ENCODE peak calls at places on chromosomes 7 and 10, in five cellular contexts. O is H1, R is transverse colon, S is sigmoid colon, V is A549. Z is an unnamed sample.

GRCh38 chr7:15602236-15602635 is 40.4 kb upstream of the AGMO start:
- DNase-seq in O (no peak), R (no peak), S (no peak), V (no peak), Z (no peak)

GRCh38 chr10:108982141-108982540 is 941.2 kb downstream of the XPNPEP1 start:
- DNase-seq in O (no peak), R (no peak), S (no peak), V (no peak), Z (no peak)

GRCh38 chr7:140391634-140392033 is 6.7 kb downstream of the SLC37A3 start:
- DNase-seq in O (no peak), R (no peak), S (no peak), V (no peak), Z (no peak)

GRCh38 chr7:100475549-100475948 is 3.5 kb downstream of the TSC22D4 start:
- DNase-seq in O (no peak), R (no peak), S (no peak), V (no peak), Z (peak; percentile 47)

GRCh38 chr10:63523015-63523414 is 1.8 kb downstream of the REEP3 start:
- DNase-seq in O (no peak), R (no peak), S (no peak), V (no peak), Z (no peak)

GRCh38 chr10:48495282-48496045 is 109.4 kb downstream of the ARHGAP22 start:
- DNase-seq in O (no peak), R (no peak), S (no peak), V (no peak), Z (no peak)

GRCh38 chr7:6367701-6368211 is 80.0 kb downstream of the DAGLB start:
- DNase-seq in O (no peak), R (no peak), S (no peak), V (no peak), Z (no peak)

GRCh38 chr10:80506836-80507483 is 30.7 kb upstream of the SH2D4B start:
- DNase-seq in O (no peak), R (no peak), S (peak; percentile 55), V (no peak), Z (no peak)

GRCh38 chr7:44755698-44756627 is 7.3 kb downstream of the ZMIZ2 start:
- DNase-seq in O (no peak), R (no peak), S (peak; percentile 60), V (no peak), Z (no peak)

GRCh38 chr10:122618461-122619165 is 58.1 kb downstream of the DMBT1 start:
- DNase-seq in O (no peak), R (no peak), S (peak; percentile 28), V (no peak), Z (no peak)

GRCh38 chr10:44459677-44460076 is 74.8 kb upstream of the CXCL12 start:
- DNase-seq in O (no peak), R (no peak), S (no peak), V (no peak), Z (no peak)

GRCh38 chr10:6187278-6187677 is 15.5 kb upstream of the PFKFB3 start:
- DNase-seq in O (no peak), R (no peak), S (no peak), V (no peak), Z (no peak)

GRCh38 chr10:61119573-61119972 is 175.6 kb upstream of the RHOBTB1 start:
- DNase-seq in O (no peak), R (no peak), S (no peak), V (no peak), Z (no peak)

GRCh38 chr10:81847675-81848074 is 27.3 kb upstream of the NRG3 start:
- DNase-seq in O (no peak), R (no peak), S (no peak), V (no peak), Z (no peak)

GRCh38 chr10:121154846-121155245 is 303.7 kb downstream of the WDR11 start:
- DNase-seq in O (no peak), R (peak; percentile 15), S (no peak), V (no peak), Z (peak; percentile 29)

GRCh38 chr7:100093925-100094486 is 5.2 kb downstream of the COPS6 start:
- DNase-seq in O (no peak), R (no peak), S (no peak), V (no peak), Z (no peak)

GRCh38 chr10:4725917-4726606 is 99.9 kb upstream of the AKR1E2 start:
- DNase-seq in O (no peak), R (no peak), S (no peak), V (peak; percentile 26), Z (no peak)

GRCh38 chr7:491292-491957 is 28.2 kb downstream of the PDGFA start:
- DNase-seq in O (no peak), R (no peak), S (peak; percentile 36), V (no peak), Z (no peak)

DNA sequence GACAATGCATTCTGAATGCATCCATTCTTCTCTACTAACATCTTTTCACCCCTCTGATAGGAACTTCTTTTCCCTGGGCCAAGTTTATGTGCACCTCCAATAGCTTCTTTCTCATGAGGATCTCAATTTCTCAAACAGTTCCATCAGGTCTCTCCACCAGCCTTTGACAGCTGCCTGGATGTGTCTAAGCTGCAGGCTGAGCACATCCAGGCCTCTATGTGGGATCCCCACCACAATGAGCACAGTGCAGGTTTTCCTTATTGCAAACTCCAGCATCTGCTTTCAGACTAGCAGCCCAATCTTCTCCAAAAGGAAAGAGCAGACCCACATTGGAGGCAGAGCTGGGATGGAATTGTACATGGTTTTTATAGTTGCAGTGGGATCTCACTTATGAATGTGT is 145.3 kb upstream of the TBX20 start:
- DNase-seq in O (no peak), R (no peak), S (no peak), V (no peak), Z (no peak)
- H3K27ac ChIP-seq in O (no peak overlapping the region), R (no peak overlapping the region), S (no peak overlapping the region), V (no peak overlapping the region), Z (no peak overlapping the region)

GRCh38 chr10:112938808-112939482 is 11.1 kb upstream of the TCF7L2 start:
- DNase-seq in O (no peak), R (no peak), S (no peak), V (no peak), Z (no peak)
- TF ChIP-seq EP300 in O (no peak), R (no peak), S (no peak), V (no peak), Z (no peak)

DNA sequence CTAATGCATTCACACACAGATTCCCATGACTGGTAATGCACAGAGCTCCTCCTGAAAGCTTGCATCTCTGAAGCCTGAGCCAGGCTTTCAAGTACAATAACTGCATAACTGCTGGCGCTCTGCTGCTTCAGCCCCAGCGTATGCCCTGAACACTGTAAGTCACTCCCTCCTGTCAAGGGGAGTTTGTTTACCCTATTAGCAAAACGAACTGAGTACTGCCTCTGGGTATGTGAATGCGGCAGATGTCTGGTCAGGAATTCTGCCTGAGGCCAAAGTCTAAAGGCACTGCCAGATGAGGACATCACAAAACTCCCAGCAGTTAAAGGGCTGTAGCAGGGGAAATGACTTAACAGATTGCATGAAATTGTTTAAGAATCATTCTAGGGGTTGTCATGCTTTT is 97.7 kb downstream of the NRCAM start:
- DNase-seq in O (peak; percentile 46), R (no peak), S (no peak), V (peak; percentile 29), Z (no peak)
- TF ChIP-seq POLR2A in O (no peak), R (no peak), S (no peak), V (no peak), Z (no peak)

GRCh38 chr10:116970050-116970449 is 34.9 kb downstream of the SHTN1 start:
- DNase-seq in O (no peak), R (no peak), S (no peak), V (no peak), Z (no peak)

GRCh38 chr10:116974442-116975005 is 30.5 kb downstream of the SHTN1 start:
- DNase-seq in O (no peak), R (no peak), S (no peak), V (peak; percentile 49), Z (no peak)

GRCh38 chr10:116972136-116972535 is 32.9 kb downstream of the SHTN1 start:
- DNase-seq in O (no peak), R (no peak), S (no peak), V (no peak), Z (no peak)

GRCh38 chr10:116973371-116973905 is 31.5 kb downstream of the SHTN1 start:
- DNase-seq in O (no peak), R (no peak), S (no peak), V (no peak), Z (no peak)

DNA sequence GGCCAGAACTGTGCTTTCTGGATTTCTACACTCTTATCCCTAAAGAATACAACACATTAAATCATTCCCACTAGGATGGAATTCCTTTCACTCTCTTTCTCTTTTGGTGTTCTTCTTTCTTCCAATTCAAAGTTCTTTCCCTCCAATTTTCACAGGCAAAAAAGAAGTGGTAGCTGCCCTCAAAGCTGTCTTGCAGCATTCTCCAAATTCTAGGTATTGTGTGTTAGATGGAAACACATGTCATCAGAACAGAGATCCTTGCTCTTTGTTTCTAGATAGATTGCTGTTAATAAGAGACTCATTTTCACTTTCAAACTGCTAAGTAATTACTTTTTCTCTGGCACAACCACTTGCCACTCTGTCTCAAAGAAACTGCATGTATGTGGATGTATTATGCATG is 31.0 kb downstream of the SHTN1 start:
- DNase-seq in O (no peak), R (no peak), S (no peak), V (no peak), Z (no peak)
- H3K27ac ChIP-seq in O (no peak overlapping the region), R (no peak overlapping the region), S (no peak overlapping the region), V (no peak overlapping the region), Z (no peak overlapping the region)